ENCODE peak calls at places on chromosomes 16 and 17, in four cellular contexts. Z is AG10803, N is SK-N-SH, P is fibroblast of mammary gland. W is an unnamed sample.

GRCh38 chr17:53122966-53123365 is 699.8 kb upstream of the KIF2B start:
- DNase-seq in Z (no peak), N (no peak), P (no peak), W (no peak)

GRCh38 chr17:41067281-41067680 is 1.6 kb upstream of the KRTAP2-4 start:
- DNase-seq in Z (peak), N (no peak), P (peak), W (no peak)

GRCh38 chr17:10060526-10060925 is 137.9 kb downstream of the GAS7 start:
- DNase-seq in Z (no peak), N (no peak), P (no peak), W (no peak)

GRCh38 chr16:83159049-83159448 is 532.3 kb downstream of the CDH13 start:
- DNase-seq in P (no peak), N (no peak), Z (no peak), W (no peak)

GRCh38 chr16:87114832-87115231 is 202.4 kb downstream of the C16orf95 start:
- DNase-seq in Z (no peak), P (no peak), N (no peak), W (no peak)

GRCh38 chr17:8869416-8869815 is 1.9 kb upstream of the PIK3R6 start:
- DNase-seq in Z (no peak), P (no peak), N (no peak), W (no peak)

GRCh38 chr16:35733971-35734702 is 2274.7 kb downstream of the TP53TG3F start:
- DNase-seq in P (no peak), Z (no peak), N (no peak), W (no peak)

GRCh38 chr17:7021993-7022778 is 664 bp upstream of the BCL6B start:
- DNase-seq in P (peak), Z (peak), N (peak), W (no peak)

GRCh38 chr17:39804839-39805238 is 59.3 kb downstream of the IKZF3 start:
- DNase-seq in N (no peak), Z (no peak), P (no peak), W (no peak)

GRCh38 chr16:50835358-50836060 is 93.6 kb downstream of the CYLD start:
- DNase-seq in Z (no peak), N (no peak), P (no peak), W (no peak)

GRCh38 chr17:39634384-39634871 is 2.5 kb upstream of the STARD3 start:
- DNase-seq in P (peak), Z (peak), N (peak), W (peak)

GRCh38 chr17:66932295-66932694 is 32.2 kb upstream of the CACNG4 start:
- DNase-seq in P (no peak), N (peak), Z (no peak), W (no peak)

GRCh38 chr16:67736858-67737257 is 17.7 kb upstream of the GFOD2 start:
- DNase-seq in N (no peak), Z (no peak), P (no peak), W (peak)

GRCh38 chr17:2995362-2995761 is 68.0 kb downstream of the OR1D5 start:
- DNase-seq in P (no peak), N (no peak), Z (no peak), W (no peak)

GRCh38 chr16:85394511-85395206 is 218.5 kb upstream of the GSE1 start:
- DNase-seq in N (no peak), P (no peak), Z (no peak), W (no peak)

GRCh38 chr16:24255446-24256352 is at the start of gene CACNG3:
- DNase-seq in P (peak), N (peak), Z (peak), W (no peak)

GRCh38 chr16:77912617-77913016 is 109.7 kb upstream of the CLEC3A start:
- DNase-seq in N (no peak), Z (no peak), P (no peak), W (no peak)

GRCh38 chr17:6035801-6036394 is 34.3 kb upstream of the WSCD1 start:
- DNase-seq in Z (no peak), P (no peak), N (no peak), W (no peak)

GRCh38 chr17:17468217-17469010 is 8.4 kb upstream of the MED9 start:
- DNase-seq in Z (no peak), P (no peak), N (no peak), W (no peak)

GRCh38 chr17:82055023-82055964 is 3.6 kb downstream of the GPS1 start:
- DNase-seq in N (no peak), P (no peak), Z (no peak), W (no peak)

GRCh38 chr17:81909966-81910839 is 996 bp downstream of the PCYT2 start:
- DNase-seq in N (peak), Z (no peak), P (no peak), W (no peak)

DNA sequence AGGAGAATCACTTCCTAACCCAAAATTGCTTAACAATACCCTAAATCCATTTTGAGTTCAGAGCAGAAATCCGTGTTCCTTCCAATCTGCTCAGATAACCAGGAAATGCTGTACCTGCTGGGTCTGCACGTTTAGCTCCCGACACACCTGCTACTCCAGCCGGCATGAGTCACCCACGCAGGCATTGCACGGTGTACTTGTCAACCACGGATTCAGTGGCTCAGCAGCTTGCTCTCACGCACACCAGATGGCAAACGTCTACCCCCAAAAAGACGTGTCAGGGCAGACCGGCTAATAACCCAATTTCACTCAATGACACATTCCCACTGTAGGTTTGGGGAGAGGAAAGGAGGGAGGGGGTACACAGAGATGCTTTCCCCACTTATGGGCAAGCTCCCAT is 468.1 kb downstream of the SOX9 start:
- DNase-seq in N (no peak), Z (no peak), P (peak), W (peak)
- H3K4me3 ChIP-seq in N (no peak), Z (no peak), P (no peak), W (peak)

DNA sequence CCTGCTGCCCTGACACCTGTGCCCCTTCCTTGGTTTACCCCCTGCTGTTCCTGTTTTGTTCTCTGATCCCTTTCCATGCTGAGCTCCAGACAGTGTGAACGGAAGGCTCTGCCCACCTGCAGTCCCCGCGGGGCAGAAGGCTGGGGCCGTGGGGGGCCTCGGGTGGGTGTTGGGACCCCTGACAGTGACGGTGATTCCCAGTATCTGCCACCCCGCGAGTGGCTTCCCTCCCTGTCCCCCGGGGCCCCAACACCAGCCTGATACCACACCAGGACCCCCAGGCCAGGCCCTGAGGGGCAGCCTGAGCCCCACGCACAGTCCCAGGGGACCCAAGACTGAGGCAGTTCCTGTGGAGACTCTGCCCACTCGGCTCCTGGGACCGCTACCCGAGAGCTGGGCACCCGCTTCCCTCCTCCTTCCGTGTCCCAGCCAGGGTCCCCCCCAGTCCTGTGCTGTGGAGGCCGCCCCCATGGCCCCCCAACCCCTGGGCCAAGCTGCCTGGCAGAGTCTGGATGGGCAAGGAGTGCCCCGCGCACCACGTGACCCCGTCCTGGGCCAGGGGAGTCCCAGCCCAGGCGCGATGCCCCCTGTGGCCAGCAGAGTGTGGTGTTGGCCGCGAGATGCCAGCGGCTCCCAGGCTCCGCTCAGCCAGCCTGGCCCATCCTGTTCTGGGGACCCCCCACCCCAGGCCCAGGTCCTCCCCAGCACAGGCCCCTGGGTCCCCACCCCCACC is 10.0 kb upstream of the C1QTNF8 start:
- DNase-seq in P (peak), Z (peak), N (peak), W (peak)
- TF ChIP-seq CTCF in P (peak), Z (peak), N (peak), W (peak)

GRCh38 chr17:51045616-51046526 is 74.8 kb downstream of the SPAG9 start:
- DNase-seq in Z (peak), P (peak), N (peak), W (no peak)
- H3K4me3 ChIP-seq in Z (peak), P (peak), N (peak), W (no peak)

DNA sequence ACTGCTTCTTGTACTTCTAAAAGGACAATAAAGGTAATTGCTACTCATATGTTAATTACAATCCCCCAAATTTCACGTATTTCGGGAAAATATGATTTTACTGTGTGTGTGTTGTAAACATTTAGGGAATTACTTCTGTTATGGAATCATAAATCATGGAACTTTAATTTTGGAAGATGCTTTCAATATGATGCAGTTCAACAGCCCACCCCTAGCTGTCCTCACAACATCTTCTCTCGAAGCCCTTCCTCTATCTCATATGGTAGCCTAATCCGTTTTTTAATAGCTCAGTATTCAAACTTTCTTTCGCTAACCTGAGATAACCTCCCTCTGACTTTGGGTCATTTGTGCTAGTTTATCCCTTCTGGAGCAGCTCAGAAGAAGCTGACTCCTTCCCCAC is 78.4 kb downstream of the ANKFN1 start:
- DNase-seq in Z (no peak), N (no peak), P (peak), W (no peak)
- TF ChIP-seq CTCF in Z (peak), N (peak), P (peak), W (no peak)

GRCh38 chr16:11627822-11628457 is 40.3 kb upstream of the SNN start:
- DNase-seq in Z (peak), P (peak), N (no peak), W (peak)

GRCh38 chr16:11629071-11630030 is 38.9 kb upstream of the SNN start:
- DNase-seq in N (no peak), Z (no peak), P (no peak), W (no peak)

GRCh38 chr16:11626657-11627291 is 40.1 kb upstream of the LITAF start:
- DNase-seq in N (no peak), P (no peak), Z (no peak), W (no peak)

GRCh38 chr16:11625769-11626168 is 39.0 kb upstream of the LITAF start:
- DNase-seq in Z (no peak), P (no peak), N (no peak), W (no peak)

GRCh38 chr16:11627292-11627663 is 40.6 kb upstream of the LITAF start:
- DNase-seq in Z (no peak), P (no peak), N (no peak), W (no peak)
- H3K4me3 ChIP-seq in Z (no peak), P (no peak), N (no peak), W (no peak)

GRCh38 chr17:27559506-27559931 is 71.5 kb upstream of the LGALS9 start:
- DNase-seq in Z (peak), P (peak), N (peak), W (no peak)
- TF ChIP-seq CTCF in Z (peak), P (peak), N (no peak), W (no peak)

W was measured in bronchial epithelial cell.